ENCODE peak calls at places on chromosomes 1 and 21, in five cellular contexts. One of them, this sample, is unnamed.

GRCh38 chr1:156471496-156472490 is 28.8 kb downstream of the MEF2D start:
- DNase-seq in transverse colon: peak; percentile 90
- DNase-seq in NCI-H1105 treated with DMSO at 0.1 percent for 48 hours: peak; percentile 89
- DNase-seq in myocyte: no peak
- DNase-seq in fibroblast of the conjunctiva: no peak
- DNase-seq in this sample: no peak

GRCh38 chr21:20016431-20017005 is 981.7 kb upstream of the NCAM2 start:
- DNase-seq in NCI-H1105 treated with DMSO at 0.1 percent for 48 hours: no peak
- DNase-seq in transverse colon: no peak
- DNase-seq in fibroblast of the conjunctiva: no peak
- DNase-seq in myocyte: no peak
- DNase-seq in this sample: no peak

GRCh38 chr1:2229032-2229920 is 1.2 kb downstream of the SKI start:
- DNase-seq in transverse colon: peak; percentile 77
- DNase-seq in myocyte: peak; percentile 80
- DNase-seq in NCI-H1105 treated with DMSO at 0.1 percent for 48 hours: peak; percentile 69
- DNase-seq in fibroblast of the conjunctiva: no peak
- DNase-seq in this sample: no peak

GRCh38 chr1:3408751-3409266 is 45.7 kb upstream of the ARHGEF16 start:
- DNase-seq in NCI-H1105 treated with DMSO at 0.1 percent for 48 hours: no peak
- DNase-seq in myocyte: no peak
- DNase-seq in fibroblast of the conjunctiva: no peak
- DNase-seq in transverse colon: no peak
- DNase-seq in this sample: no peak

GRCh38 chr1:76585980-76586674 is 281.2 kb upstream of the ST6GALNAC5 start:
- DNase-seq in NCI-H1105 treated with DMSO at 0.1 percent for 48 hours: no peak
- DNase-seq in transverse colon: no peak
- DNase-seq in myocyte: no peak
- DNase-seq in fibroblast of the conjunctiva: no peak
- DNase-seq in this sample: no peak

GRCh38 chr1:64246294-64246917 is 43.0 kb downstream of the UBE2U start:
- DNase-seq in transverse colon: no peak
- DNase-seq in fibroblast of the conjunctiva: no peak
- DNase-seq in NCI-H1105 treated with DMSO at 0.1 percent for 48 hours: peak; percentile 67
- DNase-seq in myocyte: peak; percentile 49
- DNase-seq in this sample: no peak

GRCh38 chr21:42348762-42349161 is 2.0 kb downstream of the TFF2 start:
- DNase-seq in transverse colon: no peak
- DNase-seq in fibroblast of the conjunctiva: no peak
- DNase-seq in myocyte: no peak
- DNase-seq in NCI-H1105 treated with DMSO at 0.1 percent for 48 hours: no peak
- DNase-seq in this sample: no peak

GRCh38 chr1:2463396-2463795 is 12.7 kb upstream of the PLCH2 start:
- DNase-seq in transverse colon: no peak
- DNase-seq in NCI-H1105 treated with DMSO at 0.1 percent for 48 hours: no peak
- DNase-seq in myocyte: no peak
- DNase-seq in fibroblast of the conjunctiva: no peak
- DNase-seq in this sample: no peak

GRCh38 chr1:93964777-93965200 is 55.6 kb upstream of the GCLM start:
- DNase-seq in fibroblast of the conjunctiva: peak; percentile 31
- DNase-seq in transverse colon: no peak
- DNase-seq in myocyte: no peak
- DNase-seq in NCI-H1105 treated with DMSO at 0.1 percent for 48 hours: no peak
- DNase-seq in this sample: no peak

GRCh38 chr1:10474613-10475507 is at the start of gene PEX14:
- DNase-seq in fibroblast of the conjunctiva: peak; percentile 47
- DNase-seq in transverse colon: peak; percentile 91
- DNase-seq in NCI-H1105 treated with DMSO at 0.1 percent for 48 hours: peak; percentile 86
- DNase-seq in myocyte: peak; percentile 94
- DNase-seq in this sample: peak; percentile 93

GRCh38 chr21:40568756-40569155 is 278.2 kb downstream of the DSCAM start:
- DNase-seq in fibroblast of the conjunctiva: no peak
- DNase-seq in NCI-H1105 treated with DMSO at 0.1 percent for 48 hours: no peak
- DNase-seq in myocyte: no peak
- DNase-seq in transverse colon: no peak
- DNase-seq in this sample: peak; percentile 80

GRCh38 chr1:15758953-15759661 is 512 bp downstream of the FBLIM1 start:
- DNase-seq in NCI-H1105 treated with DMSO at 0.1 percent for 48 hours: no peak
- DNase-seq in fibroblast of the conjunctiva: no peak
- DNase-seq in myocyte: peak; percentile 84
- DNase-seq in transverse colon: no peak
- DNase-seq in this sample: no peak

GRCh38 chr1:5551274-5551966 is 440.8 kb downstream of the NPHP4 start:
- DNase-seq in myocyte: no peak
- DNase-seq in fibroblast of the conjunctiva: no peak
- DNase-seq in transverse colon: peak; percentile 43
- DNase-seq in NCI-H1105 treated with DMSO at 0.1 percent for 48 hours: peak; percentile 97
- DNase-seq in this sample: no peak

GRCh38 chr1:153796786-153797659 is 21.8 kb downstream of the SLC27A3 start:
- DNase-seq in transverse colon: peak; percentile 90
- DNase-seq in myocyte: peak; percentile 63
- DNase-seq in NCI-H1105 treated with DMSO at 0.1 percent for 48 hours: peak; percentile 71
- DNase-seq in fibroblast of the conjunctiva: no peak
- DNase-seq in this sample: peak; percentile 95